ENCODE peak calls at places on chromosomes 3 and 15, in nine cellular contexts. F is A549, P is K562, D is uterus, M is NB4, I is IMR-90, J is ovary, B is lower leg skin, Z is gastrocnemius medialis. S is an unnamed sample.

GRCh38 chr3:173089283-173089682 is 51.8 kb downstream of the SPATA16 start:
- DNase-seq in F (no peak), P (no peak), D (no peak), M (no peak), I (no peak), J (no peak), B (no peak), Z (no peak), S (no peak)

GRCh38 chr3:32126305-32127015 is 20.0 kb downstream of the GPD1L start:
- DNase-seq in F (no peak), P (no peak), D (no peak), M (no peak), I (no peak), J (no peak), B (no peak), Z (peak), S (no peak)

GRCh38 chr15:67796196-67796699 is 29.1 kb upstream of the SKOR1 start:
- DNase-seq in F (no peak), P (no peak), D (no peak), M (no peak), I (no peak), J (no peak), B (no peak), Z (no peak), S (no peak)

GRCh38 chr15:48866141-48866563 is 11.8 kb upstream of the EID1 start:
- DNase-seq in F (no peak), P (no peak), D (peak), M (no peak), I (peak), J (no peak), B (no peak), Z (no peak), S (no peak)

GRCh38 chr3:182220013-182220412 is 508.3 kb downstream of the SOX2 start:
- DNase-seq in F (no peak), P (no peak), D (no peak), M (no peak), I (no peak), J (no peak), B (no peak), Z (no peak), S (no peak)

GRCh38 chr3:174614046-174614445 is 245.1 kb upstream of the NAALADL2 start:
- DNase-seq in F (no peak), P (no peak), D (no peak), M (no peak), I (no peak), J (no peak), B (no peak), Z (no peak), S (no peak)

GRCh38 chr3:33787328-33788009 is 11.0 kb upstream of the PDCD6IP start:
- DNase-seq in F (peak), P (peak), D (peak), M (peak), I (peak), J (peak), B (peak), Z (peak), S (peak)

GRCh38 chr3:119413603-119414280 is 49.7 kb downstream of the TMEM39A start:
- DNase-seq in F (no peak), P (peak), D (no peak), M (no peak), I (no peak), J (no peak), B (no peak), Z (no peak), S (no peak)

GRCh38 chr3:126961191-126961790 is 21.6 kb upstream of the PLXNA1 start:
- DNase-seq in F (no peak), P (peak), D (no peak), M (no peak), I (peak), J (peak), B (peak), Z (peak), S (peak)

GRCh38 chr15:85477730-85478129 is 97.3 kb downstream of the AKAP13 start:
- DNase-seq in F (peak), P (no peak), D (no peak), M (no peak), I (peak), J (no peak), B (no peak), Z (no peak), S (no peak)

GRCh38 chr3:74384151-74384550 is 230.3 kb downstream of the CNTN3 start:
- DNase-seq in F (no peak), P (no peak), D (no peak), M (no peak), I (no peak), J (no peak), B (no peak), Z (no peak), S (no peak)

GRCh38 chr3:126678691-126679317 is 23.9 kb upstream of the TXNRD3 start:
- DNase-seq in F (no peak), P (no peak), D (no peak), M (no peak), I (no peak), J (no peak), B (no peak), Z (no peak), S (no peak)

GRCh38 chr15:33194704-33195261 is at the start of gene FMN1:
- DNase-seq in F (peak), P (peak), D (peak), M (peak), I (peak), J (peak), B (peak), Z (peak), S (peak)

GRCh38 chr3:142987080-142987700 is 14.2 kb upstream of the U2SURP start:
- DNase-seq in F (peak), P (peak), D (no peak), M (peak), I (peak), J (no peak), B (no peak), Z (no peak), S (peak)

GRCh38 chr15:22904736-22905135 is 66.3 kb downstream of the NIPA2 start:
- DNase-seq in F (no peak), P (no peak), D (no peak), M (no peak), I (no peak), J (no peak), B (no peak), Z (no peak), S (no peak)

GRCh38 chr3:105957722-105958121 is 88.9 kb upstream of the CBLB start:
- DNase-seq in F (no peak), P (no peak), D (no peak), M (no peak), I (peak), J (no peak), B (no peak), Z (no peak), S (no peak)

GRCh38 chr3:184291044-184291737 is 7.8 kb upstream of the PSMD2 start:
- DNase-seq in F (no peak), P (no peak), D (no peak), M (no peak), I (no peak), J (no peak), B (no peak), Z (no peak), S (no peak)

GRCh38 chr15:52683585-52683984 is 4.4 kb upstream of the ATOSA start:
- DNase-seq in F (no peak), P (peak), D (no peak), M (peak), I (no peak), J (no peak), B (no peak), Z (no peak), S (no peak)

GRCh38 chr15:25242957-25243799 is 195.6 kb downstream of the UBE3A start:
- DNase-seq in F (no peak), P (no peak), D (peak), M (no peak), I (no peak), J (peak), B (no peak), Z (no peak), S (no peak)

GRCh38 chr15:89814112-89814742 is 425 bp downstream of the ANPEP start:
- DNase-seq in F (no peak), P (no peak), D (no peak), M (peak), I (no peak), J (no peak), B (no peak), Z (no peak), S (no peak)

GRCh38 chr3:37652851-37653250 is 208.8 kb upstream of the CTDSPL start:
- DNase-seq in F (no peak), P (no peak), D (no peak), M (no peak), I (no peak), J (no peak), B (no peak), Z (no peak), S (no peak)

GRCh38 chr15:69979269-69979668 is 118.4 kb downstream of the TLE3 start:
- DNase-seq in F (peak), P (no peak), D (no peak), M (peak), I (peak), J (no peak), B (no peak), Z (no peak), S (no peak)

GRCh38 chr3:23302276-23302675 is 99.1 kb downstream of the UBE2E2 start:
- DNase-seq in F (no peak), P (no peak), D (no peak), M (no peak), I (peak), J (no peak), B (no peak), Z (no peak), S (no peak)

GRCh38 chr3:23304424-23304823 is 101.3 kb downstream of the UBE2E2 start:
- DNase-seq in F (no peak), P (no peak), D (no peak), M (no peak), I (peak), J (no peak), B (no peak), Z (no peak), S (no peak)

GRCh38 chr3:23303601-23304217 is 100.6 kb downstream of the UBE2E2 start:
- DNase-seq in F (no peak), P (no peak), D (no peak), M (no peak), I (no peak), J (no peak), B (no peak), Z (no peak), S (no peak)

GRCh38 chr3:23301817-23302216 is 98.7 kb downstream of the UBE2E2 start:
- DNase-seq in F (no peak), P (no peak), D (no peak), M (no peak), I (no peak), J (no peak), B (no peak), Z (no peak), S (no peak)
- TF ChIP-seq POLR2A in F (no peak), P (no peak), D (no peak), M (no peak), I (no peak), J (no peak), B (no peak), Z (no peak), S (no peak)

GRCh38 chr3:196969001-196969659 is 497 bp upstream of the PIGZ start:
- DNase-seq in F (no peak), P (peak), D (no peak), M (peak), I (no peak), J (no peak), B (no peak), Z (no peak), S (peak)

GRCh38 chr3:196968233-196969000 is at the start of gene PIGZ:
- DNase-seq in F (no peak), P (peak), D (no peak), M (peak), I (no peak), J (no peak), B (no peak), Z (no peak), S (peak)

GRCh38 chr3:196970547-196971093 is 2.0 kb upstream of the PIGZ start:
- DNase-seq in F (no peak), P (no peak), D (no peak), M (peak), I (no peak), J (no peak), B (no peak), Z (no peak), S (no peak)

GRCh38 chr3:196971094-196971698 is 2.6 kb upstream of the PIGZ start:
- DNase-seq in F (no peak), P (peak), D (no peak), M (peak), I (no peak), J (no peak), B (no peak), Z (no peak), S (peak)

GRCh38 chr3:196969660-196970546 is 1.3 kb upstream of the PIGZ start:
- DNase-seq in F (peak), P (peak), D (no peak), M (peak), I (peak), J (peak), B (no peak), Z (peak), S (peak)
- TF ChIP-seq POLR2A in F (no peak), P (no peak), D (no peak), M (peak), I (no peak), J (no peak), B (no peak), Z (no peak), S (peak)

DNA sequence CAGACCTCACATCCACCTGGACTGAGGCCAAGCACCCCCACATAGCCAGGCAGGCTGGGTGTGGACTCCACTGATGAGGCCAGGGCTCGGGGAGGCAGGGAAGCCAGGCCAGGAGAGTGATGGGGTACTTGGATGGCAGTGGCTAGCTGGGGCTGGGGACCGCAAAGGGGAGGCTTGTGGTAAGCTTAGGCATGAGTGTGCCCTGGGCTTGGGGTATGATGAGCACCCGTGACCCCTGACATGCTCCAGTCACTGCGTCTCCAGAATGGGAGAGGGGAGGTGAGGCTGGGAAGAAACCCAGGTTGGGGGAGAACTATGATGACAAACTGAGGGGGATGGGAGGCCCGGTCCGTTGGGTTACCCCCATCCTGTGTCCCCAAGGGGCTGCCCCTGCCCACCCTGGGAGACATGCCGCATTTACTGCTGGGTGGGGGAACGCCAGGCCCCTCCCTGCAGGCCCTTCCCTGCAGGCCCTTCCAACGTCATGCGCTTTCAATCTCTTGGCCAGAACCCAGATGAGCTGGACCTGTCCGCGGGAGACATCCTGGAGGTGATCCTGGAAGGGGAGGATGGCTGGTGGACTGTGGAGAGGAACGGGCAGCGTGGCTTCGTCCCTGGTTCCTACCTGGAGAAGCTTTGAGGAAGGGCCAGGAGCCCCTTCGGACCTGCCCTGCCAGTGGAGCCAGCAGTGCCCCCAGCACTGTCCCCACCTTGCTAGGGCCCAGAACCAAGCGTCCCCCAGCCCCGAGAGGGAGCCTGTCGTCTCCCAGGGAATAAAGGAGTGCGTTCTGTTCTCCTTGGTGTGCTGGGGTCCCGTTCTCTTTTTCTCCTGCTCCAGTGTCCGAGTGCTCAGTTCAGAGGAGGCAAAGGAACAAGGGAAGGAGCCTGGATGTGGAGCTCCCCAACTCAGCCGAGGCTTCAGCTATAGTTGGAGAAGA is 34.1 kb downstream of the TSPAN3 start:
- DNase-seq in F (no peak), P (no peak), D (peak), M (peak), I (no peak), J (peak), B (no peak), Z (peak), S (no peak)
- TF ChIP-seq POLR2A in F (no peak), P (no peak), D (no peak), M (no peak), I (no peak), J (no peak), B (no peak), Z (no peak), S (no peak)

DNA sequence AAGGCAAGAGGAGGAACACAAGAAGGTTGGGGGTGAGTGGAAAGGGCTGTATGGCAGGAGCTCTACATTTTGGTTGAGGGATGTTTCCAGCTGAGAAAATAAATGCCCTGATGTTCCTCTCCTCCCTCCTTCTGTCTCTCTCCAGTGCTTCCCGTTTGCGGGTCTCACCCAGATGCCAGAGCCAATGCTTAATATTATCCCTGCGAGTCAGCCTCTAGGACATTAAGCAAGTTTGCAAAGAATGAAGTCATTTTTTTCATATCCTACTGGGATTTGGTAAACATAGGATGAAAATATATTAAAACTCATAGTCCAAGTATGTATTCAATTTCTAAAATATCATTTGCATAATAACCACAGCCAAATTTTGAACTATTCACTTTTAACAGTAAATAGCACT is 295.9 kb downstream of the CADM2 start:
- DNase-seq in F (no peak), P (no peak), D (no peak), M (no peak), I (peak), J (no peak), B (no peak), Z (no peak), S (no peak)
- TF ChIP-seq POLR2A in F (no peak), P (no peak), D (no peak), M (no peak), I (no peak), J (no peak), B (no peak), Z (no peak), S (no peak)

GRCh38 chr3:52801839-52802238 is 7.2 kb downstream of the ITIH3 start:
- DNase-seq in F (no peak), P (no peak), D (no peak), M (no peak), I (no peak), J (no peak), B (no peak), Z (no peak), S (no peak)

GRCh38 chr3:52796411-52796810 is 1.8 kb downstream of the ITIH3 start:
- DNase-seq in F (no peak), P (no peak), D (no peak), M (no peak), I (no peak), J (no peak), B (no peak), Z (no peak), S (no peak)

GRCh38 chr3:52798376-52798977 is 3.9 kb downstream of the ITIH3 start:
- DNase-seq in F (no peak), P (no peak), D (no peak), M (no peak), I (no peak), J (no peak), B (no peak), Z (no peak), S (no peak)

GRCh38 chr3:52798978-52799476 is 4.4 kb downstream of the ITIH3 start:
- DNase-seq in F (peak), P (peak), D (no peak), M (peak), I (no peak), J (no peak), B (no peak), Z (no peak), S (peak)

DNA sequence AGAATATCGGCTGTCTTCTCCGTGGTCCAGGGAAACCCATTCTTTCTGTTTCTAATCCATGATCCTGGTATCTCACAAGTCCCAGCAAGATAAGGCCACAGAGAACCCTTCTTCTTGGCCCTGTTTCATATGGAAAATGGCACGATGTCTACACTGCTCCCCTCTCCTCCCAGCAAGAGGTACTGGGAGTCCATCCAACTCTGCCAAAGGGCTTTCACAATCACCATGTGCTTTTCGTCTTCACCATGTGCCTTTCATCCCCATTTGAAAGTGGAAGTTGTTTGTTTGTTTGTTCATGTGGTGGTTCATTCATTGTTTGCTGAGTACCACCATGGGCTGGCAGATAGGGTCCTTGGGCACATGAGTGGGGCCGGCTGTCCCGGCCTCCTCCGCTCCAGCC is 5.5 kb downstream of the ITIH3 start:
- DNase-seq in F (no peak), P (no peak), D (no peak), M (no peak), I (no peak), J (no peak), B (no peak), Z (no peak), S (no peak)
- TF ChIP-seq POLR2A in F (no peak), P (no peak), D (no peak), M (no peak), I (no peak), J (no peak), B (no peak), Z (no peak), S (no peak)

GRCh38 chr15:64452988-64453688 is 7.2 kb upstream of the ZNF609 start:
- DNase-seq in F (no peak), P (no peak), D (peak), M (no peak), I (peak), J (peak), B (no peak), Z (no peak), S (no peak)
- TF ChIP-seq POLR2A in F (no peak), P (no peak), D (no peak), M (no peak), I (no peak), J (no peak), B (no peak), Z (no peak), S (no peak)

GRCh38 chr15:63048115-63048985 is 5.8 kb downstream of the TPM1 start:
- DNase-seq in F (peak), P (peak), D (peak), M (peak), I (peak), J (peak), B (peak), Z (peak), S (peak)
- TF ChIP-seq POLR2A in F (peak), P (peak), D (peak), M (no peak), I (peak), J (peak), B (no peak), Z (peak), S (peak)

DNA sequence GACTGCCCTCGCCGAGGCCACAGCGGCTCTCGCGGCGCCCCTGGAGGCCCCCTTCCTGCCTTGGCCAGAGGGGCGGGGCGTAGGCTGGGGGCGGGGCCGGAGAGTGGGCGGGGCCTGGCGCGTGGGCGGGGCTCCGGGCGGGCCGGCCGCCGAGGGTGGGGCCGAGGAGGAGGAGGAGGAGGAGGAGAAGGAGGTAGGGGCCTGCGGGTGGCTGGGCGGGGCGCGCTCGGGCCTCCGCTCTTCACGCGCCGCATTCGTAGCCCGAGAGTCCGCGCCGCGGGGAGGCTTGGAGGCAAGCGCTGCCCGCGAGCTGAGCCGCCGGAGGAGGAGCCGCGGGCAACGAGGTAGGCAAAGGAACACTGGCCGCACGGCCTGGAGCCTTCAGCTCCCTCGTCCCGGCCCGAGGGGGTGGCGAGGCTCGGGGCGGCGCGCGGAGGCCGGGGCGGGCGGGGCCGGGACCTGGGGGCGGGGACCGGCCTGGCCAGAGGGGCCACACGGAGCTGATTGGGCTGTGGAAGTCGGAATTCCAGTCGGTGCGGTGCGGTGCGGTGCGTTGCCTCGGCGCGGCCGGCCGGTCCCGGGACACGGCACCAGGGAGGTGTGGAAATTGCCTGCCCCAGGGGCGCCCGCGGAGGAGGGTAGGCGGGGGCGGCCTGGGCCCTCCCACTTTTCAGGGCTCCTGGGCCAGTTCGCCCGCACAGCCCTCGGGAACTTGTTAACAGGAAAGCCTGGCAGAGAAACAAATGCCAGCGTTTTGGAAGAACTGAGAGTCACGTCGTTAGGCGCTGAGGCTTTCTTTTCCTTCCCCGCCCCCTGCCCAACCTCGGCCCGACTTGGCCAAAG is at the start of gene PPP2R3A:
- DNase-seq in F (peak), P (peak), D (peak), M (peak), I (peak), J (peak), B (peak), Z (peak), S (peak)
- TF ChIP-seq POLR2A in F (no peak), P (no peak), D (peak), M (no peak), I (peak), J (no peak), B (no peak), Z (peak), S (peak)